ENCODE peak calls at places on chromosome 15, in nine cellular contexts. One of them, this sample, is unnamed.

GRCh38 chr15:31434418-31435255 is 108.0 kb downstream of the KLF13 start:
- DNase-seq in HepG2: no peak
- DNase-seq in body of pancreas: peak; percentile 74
- DNase-seq in ovary: no peak
- DNase-seq in IMR-90: peak; percentile 93
- DNase-seq in breast epithelium: no peak
- DNase-seq in tibial nerve: peak; percentile 60
- DNase-seq in heart left ventricle: peak; percentile 65
- DNase-seq in Peyer's patch: peak; percentile 93
- DNase-seq in this sample: peak; percentile 63

GRCh38 chr15:66652806-66653205 is 49.2 kb upstream of the SMAD6 start:
- DNase-seq in tibial nerve: no peak
- DNase-seq in breast epithelium: no peak
- DNase-seq in IMR-90: no peak
- DNase-seq in ovary: no peak
- DNase-seq in heart left ventricle: no peak
- DNase-seq in body of pancreas: no peak
- DNase-seq in Peyer's patch: no peak
- DNase-seq in HepG2: no peak
- DNase-seq in this sample: no peak

GRCh38 chr15:74653426-74654082 is 37.9 kb downstream of the CLK3 start:
- DNase-seq in breast epithelium: no peak
- DNase-seq in body of pancreas: no peak
- DNase-seq in ovary: no peak
- DNase-seq in heart left ventricle: peak; percentile 55
- DNase-seq in Peyer's patch: peak; percentile 59
- DNase-seq in tibial nerve: no peak
- DNase-seq in HepG2: no peak
- DNase-seq in IMR-90: peak; percentile 59
- DNase-seq in this sample: peak; percentile 63

GRCh38 chr15:80694624-80695098 is 449 bp upstream of the ABHD17C start:
- DNase-seq in heart left ventricle: peak; percentile 31
- DNase-seq in ovary: peak; percentile 36
- DNase-seq in HepG2: no peak
- DNase-seq in body of pancreas: peak; percentile 7
- DNase-seq in Peyer's patch: peak; percentile 50
- DNase-seq in tibial nerve: no peak
- DNase-seq in breast epithelium: no peak
- DNase-seq in IMR-90: peak; percentile 33
- DNase-seq in this sample: no peak

GRCh38 chr15:45743309-45744041 is 108.6 kb downstream of the SQOR start:
- DNase-seq in breast epithelium: no peak
- DNase-seq in IMR-90: no peak
- DNase-seq in HepG2: no peak
- DNase-seq in body of pancreas: no peak
- DNase-seq in heart left ventricle: no peak
- DNase-seq in tibial nerve: no peak
- DNase-seq in ovary: no peak
- DNase-seq in Peyer's patch: no peak
- DNase-seq in this sample: no peak

GRCh38 chr15:67835349-67836133 is 4.3 kb downstream of the RNU6-1 start:
- DNase-seq in tibial nerve: no peak
- DNase-seq in ovary: no peak
- DNase-seq in breast epithelium: no peak
- DNase-seq in HepG2: no peak
- DNase-seq in Peyer's patch: no peak
- DNase-seq in heart left ventricle: no peak
- DNase-seq in body of pancreas: no peak
- DNase-seq in IMR-90: no peak
- DNase-seq in this sample: no peak

GRCh38 chr15:43799945-43800285 is at the start of gene SERINC4:
- DNase-seq in heart left ventricle: no peak
- DNase-seq in HepG2: no peak
- DNase-seq in IMR-90: no peak
- DNase-seq in Peyer's patch: no peak
- DNase-seq in ovary: no peak
- DNase-seq in body of pancreas: no peak
- DNase-seq in breast epithelium: no peak
- DNase-seq in tibial nerve: no peak
- DNase-seq in this sample: no peak

GRCh38 chr15:100005715-100006114 is 272.5 kb upstream of the LYSMD4 start:
- DNase-seq in body of pancreas: no peak
- DNase-seq in heart left ventricle: no peak
- DNase-seq in Peyer's patch: no peak
- DNase-seq in breast epithelium: no peak
- DNase-seq in tibial nerve: no peak
- DNase-seq in IMR-90: no peak
- DNase-seq in ovary: no peak
- DNase-seq in HepG2: no peak
- DNase-seq in this sample: no peak

GRCh38 chr15:55250392-55250791 is 39.2 kb downstream of the RAB27A start:
- DNase-seq in body of pancreas: peak; percentile 60
- DNase-seq in ovary: no peak
- DNase-seq in breast epithelium: no peak
- DNase-seq in HepG2: peak; percentile 78
- DNase-seq in Peyer's patch: peak; percentile 54
- DNase-seq in heart left ventricle: no peak
- DNase-seq in IMR-90: peak; percentile 76
- DNase-seq in tibial nerve: no peak
- DNase-seq in this sample: no peak

DNA sequence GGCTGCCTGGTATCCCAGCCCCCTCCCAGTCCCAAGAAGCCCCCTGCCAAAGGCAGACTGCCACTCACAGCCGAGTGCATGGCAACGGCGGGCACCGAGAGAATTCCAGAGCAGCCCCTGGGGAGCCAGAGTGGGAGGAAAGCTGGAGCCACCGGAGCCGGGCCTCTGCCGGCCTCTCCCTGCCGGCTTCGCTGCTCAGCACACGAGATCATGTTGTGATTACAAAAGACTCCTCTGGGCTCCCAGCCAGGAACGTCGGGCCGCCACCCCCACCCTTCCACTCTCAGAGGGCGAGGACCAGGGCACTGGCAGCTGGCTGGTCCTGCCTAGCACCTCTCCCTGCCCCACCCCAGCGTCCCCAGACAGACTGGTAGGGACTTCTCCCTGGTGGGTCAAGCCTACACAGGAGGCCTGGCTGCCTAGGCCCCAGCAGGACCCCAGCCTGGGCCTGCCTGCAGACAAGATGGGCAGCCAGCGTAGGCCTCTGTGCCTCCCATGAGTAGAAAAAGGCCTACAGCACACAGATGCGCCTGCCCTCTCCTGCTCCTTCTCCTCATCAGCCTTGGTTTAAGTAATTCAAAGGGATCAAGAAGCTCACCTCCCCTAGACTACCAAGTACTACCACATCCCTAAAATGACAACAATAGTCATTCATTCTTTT is at the start of gene CCDC9B:
- DNase-seq in heart left ventricle: peak; percentile 92
- DNase-seq in IMR-90: peak; percentile 84
- DNase-seq in ovary: peak; percentile 89
- DNase-seq in Peyer's patch: peak; percentile 93
- DNase-seq in breast epithelium: peak; percentile 96
- DNase-seq in body of pancreas: peak; percentile 87
- DNase-seq in tibial nerve: peak; percentile 90
- DNase-seq in HepG2: peak; percentile 75
- DNase-seq in this sample: peak; percentile 95
- TF ChIP-seq POLR2A in heart left ventricle: no peak
- TF ChIP-seq POLR2A in IMR-90: peak; percentile 85
- TF ChIP-seq POLR2A in ovary: no peak
- TF ChIP-seq POLR2A in Peyer's patch: peak; percentile 74
- TF ChIP-seq POLR2A in breast epithelium: no peak
- TF ChIP-seq POLR2A in body of pancreas: peak; percentile 85
- TF ChIP-seq POLR2A in tibial nerve: peak; percentile 73
- TF ChIP-seq POLR2A in HepG2: peak; percentile 58
- TF ChIP-seq POLR2A in this sample: no peak

DNA sequence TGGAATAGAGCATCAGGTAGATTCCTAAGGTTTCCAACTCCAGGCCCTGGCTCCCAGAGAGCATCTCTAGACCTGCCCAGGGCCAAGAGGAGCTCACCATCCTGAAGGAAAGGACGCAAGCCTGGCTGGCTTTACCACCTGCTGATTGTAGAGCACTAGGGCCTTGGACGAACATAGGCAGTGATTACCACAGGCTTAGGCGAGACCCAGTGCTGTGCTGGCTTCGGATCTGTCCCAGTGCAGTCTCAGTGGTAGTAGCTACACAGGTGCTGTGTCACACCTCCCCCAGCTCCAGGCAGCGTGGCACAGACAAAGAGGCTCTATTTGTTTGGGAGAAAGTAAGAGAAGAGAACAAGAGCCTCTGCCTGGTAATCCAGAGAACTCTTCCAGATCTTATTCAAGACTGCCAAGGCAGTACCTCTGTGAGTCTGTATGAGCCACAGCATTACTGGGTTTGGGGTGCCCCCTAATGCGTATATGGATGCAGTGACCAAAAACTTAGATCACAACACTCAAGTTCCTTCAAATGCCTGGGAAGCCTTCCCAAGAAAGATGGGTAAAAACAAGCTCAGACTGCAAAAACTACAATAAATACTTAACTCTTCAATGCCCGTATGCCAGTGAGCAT is 25.4 kb downstream of the ISG20 start:
- DNase-seq in IMR-90: no peak
- DNase-seq in ovary: no peak
- DNase-seq in tibial nerve: no peak
- DNase-seq in body of pancreas: peak; percentile 28
- DNase-seq in heart left ventricle: no peak
- DNase-seq in breast epithelium: no peak
- DNase-seq in Peyer's patch: peak; percentile 76
- DNase-seq in HepG2: no peak
- DNase-seq in this sample: peak; percentile 43
- TF ChIP-seq CTCF in IMR-90: no peak
- TF ChIP-seq CTCF in ovary: no peak
- TF ChIP-seq CTCF in tibial nerve: peak; percentile 40
- TF ChIP-seq CTCF in body of pancreas: peak; percentile 43
- TF ChIP-seq CTCF in heart left ventricle: peak; percentile 29
- TF ChIP-seq CTCF in breast epithelium: no peak
- TF ChIP-seq CTCF in Peyer's patch: peak; percentile 50
- TF ChIP-seq CTCF in HepG2: peak; percentile 55
- TF ChIP-seq CTCF in this sample: no peak

GRCh38 chr15:76576526-76577279 is 240.1 kb downstream of the ISL2 start:
- DNase-seq in Peyer's patch: peak; percentile 89
- DNase-seq in HepG2: peak; percentile 75
- DNase-seq in tibial nerve: peak; percentile 68
- DNase-seq in ovary: peak; percentile 79
- DNase-seq in IMR-90: peak; percentile 55
- DNase-seq in heart left ventricle: peak; percentile 90
- DNase-seq in breast epithelium: peak; percentile 51
- DNase-seq in body of pancreas: peak; percentile 64
- DNase-seq in this sample: peak; percentile 90
- TF ChIP-seq POLR2A in Peyer's patch: peak; percentile 13
- TF ChIP-seq POLR2A in HepG2: no peak
- TF ChIP-seq POLR2A in tibial nerve: no peak
- TF ChIP-seq POLR2A in ovary: no peak
- TF ChIP-seq POLR2A in IMR-90: no peak
- TF ChIP-seq POLR2A in heart left ventricle: no peak
- TF ChIP-seq POLR2A in breast epithelium: no peak
- TF ChIP-seq POLR2A in body of pancreas: no peak
- TF ChIP-seq POLR2A in this sample: no peak

GRCh38 chr15:72199721-72200212 is 2.2 kb upstream of the GRAMD2A start:
- DNase-seq in Peyer's patch: peak; percentile 94
- DNase-seq in ovary: peak; percentile 72
- DNase-seq in IMR-90: peak; percentile 71
- DNase-seq in heart left ventricle: peak; percentile 86
- DNase-seq in HepG2: peak; percentile 76
- DNase-seq in breast epithelium: peak; percentile 76
- DNase-seq in tibial nerve: peak; percentile 88
- DNase-seq in body of pancreas: peak; percentile 85
- DNase-seq in this sample: peak; percentile 85
- TF ChIP-seq CTCF in Peyer's patch: peak; percentile 98
- TF ChIP-seq CTCF in ovary: peak; percentile 67
- TF ChIP-seq CTCF in IMR-90: peak; percentile 81
- TF ChIP-seq CTCF in heart left ventricle: peak; percentile 93
- TF ChIP-seq CTCF in HepG2: peak; percentile 92
- TF ChIP-seq CTCF in breast epithelium: peak; percentile 86
- TF ChIP-seq CTCF in tibial nerve: peak; percentile 95
- TF ChIP-seq CTCF in body of pancreas: peak; percentile 89
- TF ChIP-seq CTCF in this sample: peak; percentile 26

This sample was measured in stomach.